ENCODE peak calls at places on chromosomes 1 and 21, in seven cellular contexts. X is lower leg skin, H is midbrain, T is T-helper 2 cell, D is B cell, P is hypothalamus, M is spleen. K is an unnamed sample.

GRCh38 chr1:59485171-59485570 is 188.3 kb downstream of the FGGY start:
- DNase-seq in X (no peak), H (no peak), T (no peak), D (no peak), P (no peak), M (no peak), K (no peak)

GRCh38 chr1:30034627-30035521 is 688.5 kb downstream of the MATN1 start:
- DNase-seq in X (no peak), H (no peak), T (no peak), D (no peak), P (peak), M (no peak), K (no peak)

GRCh38 chr21:17461014-17461413 is 51.8 kb upstream of the CXADR start:
- DNase-seq in X (no peak), H (peak), T (no peak), D (no peak), P (no peak), M (no peak), K (no peak)

GRCh38 chr1:156122519-156123355 is 8.2 kb downstream of the LMNA start:
- DNase-seq in X (peak), H (peak), T (no peak), D (no peak), P (peak), M (no peak), K (peak)

GRCh38 chr1:173062156-173062938 is 11.6 kb upstream of the TNFSF18 start:
- DNase-seq in X (no peak), H (no peak), T (no peak), D (no peak), P (no peak), M (no peak), K (no peak)

GRCh38 chr1:1758692-1759455 is 19.4 kb downstream of the NADK start:
- DNase-seq in X (peak), H (no peak), T (no peak), D (no peak), P (no peak), M (peak), K (no peak)

GRCh38 chr1:243459059-243459458 is 203.2 kb downstream of the SDCCAG8 start:
- DNase-seq in X (no peak), H (no peak), T (no peak), D (peak), P (no peak), M (no peak), K (no peak)

GRCh38 chr1:229480500-229480899 is 27.6 kb downstream of the NUP133 start:
- DNase-seq in X (no peak), H (no peak), T (no peak), D (peak), P (no peak), M (no peak), K (no peak)